ENCODE peak calls at places on chromosome 3, in seven cellular contexts. B is endodermal cell; Z is HCT116; N is WERI-Rb-1; C is adrenal gland; Q is CD8-positive, alpha-beta T cell; U is fibroblast of lung. A is an unnamed sample.

GRCh38 chr3:101851833-101852232 is 2.5 kb downstream of the NFKBIZ start:
- DNase-seq in B (no peak), Z (no peak), N (no peak), C (no peak), Q (no peak), U (no peak), A (no peak)

GRCh38 chr3:52007291-52007690 is 11.6 kb upstream of the RPL29 start:
- DNase-seq in B (no peak), Z (no peak), N (no peak), C (no peak), Q (no peak), U (no peak), A (no peak)

GRCh38 chr3:45816544-45816943 is 20.2 kb upstream of the SLC6A20 start:
- DNase-seq in B (no peak), Z (no peak), N (no peak), C (peak), Q (no peak), U (peak), A (no peak)

GRCh38 chr3:98012974-98013373 is 22.1 kb downstream of the GABRR3 start:
- DNase-seq in B (no peak), Z (no peak), N (no peak), C (no peak), Q (no peak), U (no peak), A (no peak)

GRCh38 chr3:126208618-126209256 is 28.4 kb upstream of the ALDH1L1 start:
- DNase-seq in B (no peak), Z (peak), N (no peak), C (peak), Q (no peak), U (peak), A (no peak)

GRCh38 chr3:46915297-46915822 is 37.8 kb downstream of the PTH1R start:
- DNase-seq in B (no peak), Z (no peak), N (no peak), C (no peak), Q (no peak), U (no peak), A (no peak)

GRCh38 chr3:59341441-59341840 is 291.6 kb upstream of the CFAP20DC start:
- DNase-seq in B (no peak), Z (no peak), N (no peak), C (no peak), Q (no peak), U (no peak), A (no peak)

GRCh38 chr3:29348311-29348710 is 67.4 kb downstream of the RBMS3 start:
- DNase-seq in B (no peak), Z (no peak), N (no peak), C (no peak), Q (no peak), U (no peak), A (no peak)

GRCh38 chr3:45112939-45113338 is 33.2 kb downstream of the CDCP1 start:
- DNase-seq in B (no peak), Z (no peak), N (no peak), C (no peak), Q (no peak), U (peak), A (no peak)

DNA sequence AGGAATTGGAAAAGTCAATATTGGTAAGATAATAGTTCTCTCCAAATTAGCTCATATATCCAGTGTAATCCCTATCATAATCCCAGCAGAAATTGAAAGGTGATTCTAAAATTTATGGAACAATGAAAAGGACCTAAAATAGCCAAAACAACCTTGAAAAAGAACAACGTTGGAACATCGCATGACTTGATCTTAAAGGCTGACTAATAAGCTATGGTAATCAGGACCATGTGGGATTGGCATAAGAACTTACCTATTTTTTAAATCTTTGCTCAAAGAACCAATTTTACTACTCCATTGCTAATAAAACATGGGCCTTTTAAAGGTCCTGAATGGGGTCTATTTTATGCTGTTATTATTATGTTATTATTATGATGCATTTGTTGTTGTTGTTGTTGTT is 40.9 kb downstream of the B3GNT5 start:
- DNase-seq in B (no peak), Z (no peak), N (no peak), C (no peak), Q (no peak), U (no peak), A (no peak)
- H3K4me3 ChIP-seq in B (no peak), Z (no peak), N (no peak), C (no peak), Q (no peak), U (no peak), A (no peak)

DNA sequence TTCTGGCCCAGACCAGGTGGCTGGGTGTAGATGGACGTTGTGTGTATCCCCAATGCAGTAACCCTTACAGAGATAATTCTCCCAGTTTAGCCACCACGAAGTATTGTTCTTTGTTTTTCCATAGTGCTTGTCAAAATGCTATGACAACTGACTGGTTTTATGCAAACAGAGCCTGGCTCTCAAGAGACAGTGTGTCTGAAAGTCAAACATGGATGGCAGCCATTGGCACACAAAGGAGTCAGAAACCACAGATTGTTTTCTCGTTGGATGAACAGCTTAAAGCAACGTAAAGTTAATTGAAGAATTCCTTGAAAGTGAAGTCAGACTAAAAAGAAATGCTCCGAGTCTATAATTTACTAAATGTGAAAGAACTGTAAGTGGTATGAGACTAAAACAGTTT is 91.2 kb downstream of the FILIP1L start:
- DNase-seq in B (no peak), Z (no peak), N (no peak), C (no peak), Q (no peak), U (peak), A (no peak)
- H3K27ac ChIP-seq in B (no peak), Z (no peak), N (no peak), C (no peak), Q (no peak), U (no peak), A (no peak)

GRCh38 chr3:160909917-160910316 is 153.9 kb downstream of the PPM1L start:
- DNase-seq in B (no peak), Z (no peak), N (no peak), C (no peak), Q (no peak), U (no peak), A (no peak)
- H3K4me3 ChIP-seq in B (no peak), Z (no peak), N (no peak), C (no peak), Q (no peak), U (no peak), A (no peak)

GRCh38 chr3:19146685-19147650 is 1.3 kb upstream of the KCNH8 start:
- DNase-seq in B (peak), Z (peak), N (peak), C (peak), Q (peak), U (peak), A (no peak)
- H3K27ac ChIP-seq in B (peak), Z (no peak), N (peak), C (peak), Q (peak), U (no peak), A (peak)

DNA sequence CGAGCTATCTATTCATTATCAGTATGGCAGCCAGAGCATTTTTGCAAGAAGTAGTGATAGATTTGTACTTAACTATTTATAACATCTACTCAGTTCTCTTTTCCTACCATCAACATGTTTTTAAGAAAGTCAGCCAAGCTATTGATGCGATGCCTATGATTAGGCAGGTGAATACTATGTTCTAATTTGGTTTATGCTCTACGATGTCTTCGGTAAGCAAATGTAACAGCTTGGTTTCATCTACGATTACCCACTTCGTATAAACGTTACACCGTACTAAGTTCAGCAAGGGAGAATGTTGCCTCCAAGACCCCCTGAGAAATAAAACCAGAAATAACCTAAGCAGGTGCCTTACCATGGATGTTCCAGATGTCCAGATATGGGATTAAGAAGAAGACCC is 356 bp downstream of the BTLA start:
- DNase-seq in B (no peak), Z (no peak), N (no peak), C (no peak), Q (no peak), U (no peak), A (no peak)
- H3K4me3 ChIP-seq in B (no peak), Z (no peak), N (no peak), C (no peak), Q (peak), U (no peak), A (no peak)

GRCh38 chr3:56890448-56891083 is 88.8 kb upstream of the ARHGEF3 start:
- DNase-seq in B (no peak), Z (no peak), N (no peak), C (no peak), Q (no peak), U (peak), A (no peak)
- H3K27ac ChIP-seq in B (no peak), Z (no peak), N (no peak), C (no peak), Q (no peak), U (no peak), A (no peak)

GRCh38 chr3:194140520-194141414 is 4.8 kb downstream of the HES1 start:
- DNase-seq in B (peak), Z (no peak), N (no peak), C (peak), Q (no peak), U (peak), A (no peak)

GRCh38 chr3:194139085-194139976 is 3.4 kb downstream of the HES1 start:
- DNase-seq in B (peak), Z (no peak), N (peak), C (no peak), Q (no peak), U (peak), A (peak)

GRCh38 chr3:194139977-194140351 is 4.0 kb downstream of the HES1 start:
- DNase-seq in B (no peak), Z (no peak), N (no peak), C (no peak), Q (no peak), U (no peak), A (no peak)

GRCh38 chr3:194142156-194142910 is 6.4 kb downstream of the HES1 start:
- DNase-seq in B (no peak), Z (no peak), N (no peak), C (peak), Q (no peak), U (no peak), A (no peak)

DNA sequence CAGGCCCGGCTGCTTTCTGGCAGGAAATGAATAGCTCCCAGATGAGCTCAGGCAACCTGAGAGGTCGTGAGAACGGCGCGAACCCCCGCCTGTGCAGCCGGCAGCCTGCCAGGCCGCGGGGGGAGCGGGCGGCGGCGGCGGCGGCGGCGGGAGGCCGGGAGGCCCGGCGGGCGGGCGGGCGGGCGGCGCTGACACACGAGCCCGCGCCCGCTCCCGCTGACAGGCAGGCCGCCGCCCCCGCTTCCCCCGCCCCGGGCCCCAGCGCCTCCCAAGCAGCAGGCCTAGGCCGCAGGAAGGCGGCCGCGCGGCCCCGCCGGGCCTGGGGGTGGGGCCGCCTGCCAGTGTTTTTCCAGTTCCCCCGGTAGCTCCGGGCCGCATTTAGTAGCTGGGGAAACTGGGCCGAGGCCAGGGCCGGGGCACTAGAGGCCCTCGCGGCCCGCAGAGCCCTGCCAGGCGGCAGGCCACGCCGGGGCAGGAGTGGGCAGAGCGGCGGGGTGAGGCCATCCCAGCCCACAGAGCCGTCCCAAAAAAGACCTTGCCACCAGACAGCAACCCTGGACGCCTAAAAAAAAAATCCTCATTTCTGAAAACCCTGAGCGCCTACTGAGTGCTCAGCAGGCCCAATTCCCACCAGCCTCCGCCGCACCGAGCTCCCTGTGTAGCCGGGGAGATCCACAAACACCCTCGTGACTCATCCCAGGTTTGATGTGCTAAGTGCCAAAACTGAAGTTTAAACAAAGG is 5.6 kb downstream of the HES1 start:
- DNase-seq in B (peak), Z (peak), N (no peak), C (peak), Q (peak), U (peak), A (no peak)
- H3K4me3 ChIP-seq in B (no peak), Z (peak), N (no peak), C (peak), Q (peak), U (peak), A (peak)

GRCh38 chr3:58340594-58341244 is 8.0 kb downstream of the PXK start:
- DNase-seq in B (no peak), Z (no peak), N (no peak), C (no peak), Q (no peak), U (no peak), A (no peak)
- H3K27ac ChIP-seq in B (no peak), Z (no peak), N (no peak), C (no peak), Q (no peak), U (no peak), A (no peak)

DNA sequence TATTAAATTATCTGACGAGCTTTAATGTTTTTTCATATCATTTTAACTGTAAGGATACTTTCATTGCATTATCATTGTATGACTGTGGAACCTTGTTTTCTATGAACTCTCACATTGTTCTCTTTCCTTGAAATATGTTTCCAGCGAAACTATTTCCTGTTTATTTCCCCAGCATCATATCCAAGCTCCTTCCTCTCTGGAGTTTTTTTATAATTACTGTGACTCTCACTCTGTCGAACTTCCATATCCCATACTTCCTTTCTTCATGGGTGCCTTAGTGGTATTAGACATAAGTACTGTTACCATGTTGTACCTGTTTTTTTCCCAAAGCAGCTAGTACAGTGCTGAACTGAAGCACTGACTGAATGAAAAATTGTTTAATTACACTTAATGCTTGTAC is 373.6 kb upstream of the CNTN3 start:
- DNase-seq in B (no peak), Z (no peak), N (no peak), C (no peak), Q (no peak), U (no peak), A (no peak)
- H3K4me3 ChIP-seq in B (no peak), Z (no peak), N (no peak), C (no peak), Q (no peak), U (no peak), A (no peak)

GRCh38 chr3:15098503-15099363 is at the start of gene RBSN:
- DNase-seq in B (peak), Z (peak), N (peak), C (peak), Q (peak), U (peak), A (no peak)

GRCh38 chr3:15102833-15103232 is 3.9 kb upstream of the RBSN start:
- DNase-seq in B (no peak), Z (no peak), N (no peak), C (no peak), Q (no peak), U (peak), A (no peak)

GRCh38 chr3:15102256-15102655 is 3.3 kb upstream of the RBSN start:
- DNase-seq in B (no peak), Z (no peak), N (no peak), C (peak), Q (no peak), U (no peak), A (no peak)

GRCh38 chr3:15097889-15098288 is 1.1 kb downstream of the RBSN start:
- DNase-seq in B (no peak), Z (no peak), N (no peak), C (no peak), Q (no peak), U (peak), A (no peak)

GRCh38 chr3:15099364-15100098 is 583 bp upstream of the RBSN start:
- DNase-seq in B (no peak), Z (no peak), N (no peak), C (no peak), Q (no peak), U (no peak), A (no peak)
- H3K27ac ChIP-seq in B (no peak), Z (peak), N (peak), C (peak), Q (peak), U (peak), A (peak)